ENCODE peak calls at places on chromosomes 12 and 14, in nine cellular contexts. One of them, this sample, is unnamed.

GRCh38 chr14:22820731-22821130 is 5.5 kb upstream of the SLC7A7 start:
- DNase-seq in GM19239: no peak
- DNase-seq in NCI-H446 treated with DMSO at 0.1 percent for 48 hours: no peak
- DNase-seq in GM12891: no peak
- DNase-seq in C1 segment of cervical spinal cord: no peak
- DNase-seq in astrocyte of the spinal cord: no peak
- DNase-seq in breast epithelium: no peak
- DNase-seq in iris pigment epithelial cell: peak; percentile 40
- DNase-seq in stimulated activated CD4-positive, alpha-beta T cell treated with anti-CD3 and anti-CD28 coated beads, Interleukin-1b, Interleukin-23, amount 100 ng/mL, for 24 hours: no peak
- DNase-seq in this sample: no peak

GRCh38 chr12:68591716-68592437 is 18.8 kb upstream of the RAP1B start:
- DNase-seq in GM19239: no peak
- DNase-seq in NCI-H446 treated with DMSO at 0.1 percent for 48 hours: no peak
- DNase-seq in GM12891: no peak
- DNase-seq in C1 segment of cervical spinal cord: no peak
- DNase-seq in astrocyte of the spinal cord: no peak
- DNase-seq in breast epithelium: no peak
- DNase-seq in iris pigment epithelial cell: no peak
- DNase-seq in stimulated activated CD4-positive, alpha-beta T cell treated with anti-CD3 and anti-CD28 coated beads, Interleukin-1b, Interleukin-23, amount 100 ng/mL, for 24 hours: no peak
- DNase-seq in this sample: no peak

GRCh38 chr12:4230526-4230925 is 43.0 kb upstream of the CCND2 start:
- DNase-seq in GM19239: no peak
- DNase-seq in NCI-H446 treated with DMSO at 0.1 percent for 48 hours: no peak
- DNase-seq in GM12891: no peak
- DNase-seq in C1 segment of cervical spinal cord: no peak
- DNase-seq in astrocyte of the spinal cord: no peak
- DNase-seq in breast epithelium: no peak
- DNase-seq in iris pigment epithelial cell: no peak
- DNase-seq in stimulated activated CD4-positive, alpha-beta T cell treated with anti-CD3 and anti-CD28 coated beads, Interleukin-1b, Interleukin-23, amount 100 ng/mL, for 24 hours: no peak
- DNase-seq in this sample: no peak

GRCh38 chr14:21039585-21040369 is 2.4 kb upstream of the RNASE7 start:
- DNase-seq in GM19239: no peak
- DNase-seq in NCI-H446 treated with DMSO at 0.1 percent for 48 hours: peak; percentile 4
- DNase-seq in GM12891: peak; percentile 34
- DNase-seq in C1 segment of cervical spinal cord: no peak
- DNase-seq in astrocyte of the spinal cord: peak; percentile 67
- DNase-seq in breast epithelium: peak; percentile 50
- DNase-seq in iris pigment epithelial cell: peak; percentile 65
- DNase-seq in stimulated activated CD4-positive, alpha-beta T cell treated with anti-CD3 and anti-CD28 coated beads, Interleukin-1b, Interleukin-23, amount 100 ng/mL, for 24 hours: no peak
- DNase-seq in this sample: peak; percentile 24

GRCh38 chr12:71955946-71956345 is 17.3 kb downstream of the TPH2 start:
- DNase-seq in GM19239: no peak
- DNase-seq in NCI-H446 treated with DMSO at 0.1 percent for 48 hours: no peak
- DNase-seq in GM12891: no peak
- DNase-seq in C1 segment of cervical spinal cord: no peak
- DNase-seq in astrocyte of the spinal cord: peak; percentile 14
- DNase-seq in breast epithelium: no peak
- DNase-seq in iris pigment epithelial cell: peak; percentile 63
- DNase-seq in stimulated activated CD4-positive, alpha-beta T cell treated with anti-CD3 and anti-CD28 coated beads, Interleukin-1b, Interleukin-23, amount 100 ng/mL, for 24 hours: no peak
- DNase-seq in this sample: no peak

GRCh38 chr12:4407136-4407535 is 27.6 kb upstream of the FGF23 start:
- DNase-seq in GM19239: no peak
- DNase-seq in NCI-H446 treated with DMSO at 0.1 percent for 48 hours: no peak
- DNase-seq in GM12891: no peak
- DNase-seq in C1 segment of cervical spinal cord: no peak
- DNase-seq in astrocyte of the spinal cord: no peak
- DNase-seq in breast epithelium: no peak
- DNase-seq in iris pigment epithelial cell: no peak
- DNase-seq in stimulated activated CD4-positive, alpha-beta T cell treated with anti-CD3 and anti-CD28 coated beads, Interleukin-1b, Interleukin-23, amount 100 ng/mL, for 24 hours: no peak
- DNase-seq in this sample: no peak

GRCh38 chr12:70590051-70590450 is 47.2 kb downstream of the PTPRB start:
- DNase-seq in GM19239: peak; percentile 13
- DNase-seq in NCI-H446 treated with DMSO at 0.1 percent for 48 hours: peak; percentile 40
- DNase-seq in GM12891: peak; percentile 22
- DNase-seq in C1 segment of cervical spinal cord: no peak
- DNase-seq in astrocyte of the spinal cord: peak; percentile 84
- DNase-seq in breast epithelium: peak; percentile 48
- DNase-seq in iris pigment epithelial cell: peak; percentile 80
- DNase-seq in stimulated activated CD4-positive, alpha-beta T cell treated with anti-CD3 and anti-CD28 coated beads, Interleukin-1b, Interleukin-23, amount 100 ng/mL, for 24 hours: peak; percentile 30
- DNase-seq in this sample: peak; percentile 74

GRCh38 chr12:95200128-95200973 is 16.9 kb downstream of the FGD6 start:
- DNase-seq in GM19239: no peak
- DNase-seq in NCI-H446 treated with DMSO at 0.1 percent for 48 hours: no peak
- DNase-seq in GM12891: no peak
- DNase-seq in C1 segment of cervical spinal cord: no peak
- DNase-seq in astrocyte of the spinal cord: no peak
- DNase-seq in breast epithelium: no peak
- DNase-seq in iris pigment epithelial cell: peak; percentile 63
- DNase-seq in stimulated activated CD4-positive, alpha-beta T cell treated with anti-CD3 and anti-CD28 coated beads, Interleukin-1b, Interleukin-23, amount 100 ng/mL, for 24 hours: no peak
- DNase-seq in this sample: no peak

GRCh38 chr12:110846615-110847566 is at the start of gene CCDC63:
- DNase-seq in GM19239: peak; percentile 40
- DNase-seq in NCI-H446 treated with DMSO at 0.1 percent for 48 hours: no peak
- DNase-seq in GM12891: peak; percentile 59
- DNase-seq in C1 segment of cervical spinal cord: no peak
- DNase-seq in astrocyte of the spinal cord: peak; percentile 50
- DNase-seq in breast epithelium: no peak
- DNase-seq in iris pigment epithelial cell: peak; percentile 47
- DNase-seq in stimulated activated CD4-positive, alpha-beta T cell treated with anti-CD3 and anti-CD28 coated beads, Interleukin-1b, Interleukin-23, amount 100 ng/mL, for 24 hours: no peak
- DNase-seq in this sample: peak; percentile 12

GRCh38 chr12:117151195-117152031 is 38.9 kb downstream of the FBXO21 start:
- DNase-seq in GM19239: no peak
- DNase-seq in NCI-H446 treated with DMSO at 0.1 percent for 48 hours: peak; percentile 6
- DNase-seq in GM12891: no peak
- DNase-seq in C1 segment of cervical spinal cord: peak; percentile 6
- DNase-seq in astrocyte of the spinal cord: peak; percentile 45
- DNase-seq in breast epithelium: peak; percentile 32
- DNase-seq in iris pigment epithelial cell: peak; percentile 59
- DNase-seq in stimulated activated CD4-positive, alpha-beta T cell treated with anti-CD3 and anti-CD28 coated beads, Interleukin-1b, Interleukin-23, amount 100 ng/mL, for 24 hours: no peak
- DNase-seq in this sample: peak; percentile 70

GRCh38 chr14:36973806-36974442 is 198.5 kb downstream of the SLC25A21 start:
- DNase-seq in GM19239: no peak
- DNase-seq in NCI-H446 treated with DMSO at 0.1 percent for 48 hours: no peak
- DNase-seq in GM12891: no peak
- DNase-seq in C1 segment of cervical spinal cord: no peak
- DNase-seq in astrocyte of the spinal cord: peak; percentile 71
- DNase-seq in breast epithelium: no peak
- DNase-seq in iris pigment epithelial cell: peak; percentile 85
- DNase-seq in stimulated activated CD4-positive, alpha-beta T cell treated with anti-CD3 and anti-CD28 coated beads, Interleukin-1b, Interleukin-23, amount 100 ng/mL, for 24 hours: no peak
- DNase-seq in this sample: no peak

GRCh38 chr14:23335623-23336022 is 14.4 kb downstream of the PABPN1 start:
- DNase-seq in GM19239: no peak
- DNase-seq in NCI-H446 treated with DMSO at 0.1 percent for 48 hours: no peak
- DNase-seq in GM12891: no peak
- DNase-seq in C1 segment of cervical spinal cord: no peak
- DNase-seq in astrocyte of the spinal cord: no peak
- DNase-seq in breast epithelium: no peak
- DNase-seq in iris pigment epithelial cell: no peak
- DNase-seq in stimulated activated CD4-positive, alpha-beta T cell treated with anti-CD3 and anti-CD28 coated beads, Interleukin-1b, Interleukin-23, amount 100 ng/mL, for 24 hours: no peak
- DNase-seq in this sample: no peak

GRCh38 chr14:91377700-91378652 is 39.6 kb downstream of the CCDC88C start:
- DNase-seq in GM19239: no peak
- DNase-seq in NCI-H446 treated with DMSO at 0.1 percent for 48 hours: no peak
- DNase-seq in GM12891: no peak
- DNase-seq in C1 segment of cervical spinal cord: no peak
- DNase-seq in astrocyte of the spinal cord: no peak
- DNase-seq in breast epithelium: no peak
- DNase-seq in iris pigment epithelial cell: no peak
- DNase-seq in stimulated activated CD4-positive, alpha-beta T cell treated with anti-CD3 and anti-CD28 coated beads, Interleukin-1b, Interleukin-23, amount 100 ng/mL, for 24 hours: no peak
- DNase-seq in this sample: no peak

GRCh38 chr12:48004039-48004940 is at the start of gene COL2A1:
- DNase-seq in GM19239: no peak
- DNase-seq in NCI-H446 treated with DMSO at 0.1 percent for 48 hours: no peak
- DNase-seq in GM12891: no peak
- DNase-seq in C1 segment of cervical spinal cord: no peak
- DNase-seq in astrocyte of the spinal cord: peak; percentile 12
- DNase-seq in breast epithelium: no peak
- DNase-seq in iris pigment epithelial cell: peak; percentile 7
- DNase-seq in stimulated activated CD4-positive, alpha-beta T cell treated with anti-CD3 and anti-CD28 coated beads, Interleukin-1b, Interleukin-23, amount 100 ng/mL, for 24 hours: no peak
- DNase-seq in this sample: no peak

GRCh38 chr12:79874665-79875064 is 60.2 kb downstream of the PPP1R12A start:
- DNase-seq in GM19239: no peak
- DNase-seq in NCI-H446 treated with DMSO at 0.1 percent for 48 hours: no peak
- DNase-seq in GM12891: no peak
- DNase-seq in C1 segment of cervical spinal cord: no peak
- DNase-seq in astrocyte of the spinal cord: no peak
- DNase-seq in breast epithelium: no peak
- DNase-seq in iris pigment epithelial cell: no peak
- DNase-seq in stimulated activated CD4-positive, alpha-beta T cell treated with anti-CD3 and anti-CD28 coated beads, Interleukin-1b, Interleukin-23, amount 100 ng/mL, for 24 hours: no peak
- DNase-seq in this sample: no peak

GRCh38 chr12:65827827-65828231 is 3.5 kb downstream of the HMGA2 start:
- DNase-seq in GM19239: no peak
- DNase-seq in NCI-H446 treated with DMSO at 0.1 percent for 48 hours: no peak
- DNase-seq in GM12891: no peak
- DNase-seq in C1 segment of cervical spinal cord: no peak
- DNase-seq in astrocyte of the spinal cord: no peak
- DNase-seq in breast epithelium: no peak
- DNase-seq in iris pigment epithelial cell: peak; percentile 31
- DNase-seq in stimulated activated CD4-positive, alpha-beta T cell treated with anti-CD3 and anti-CD28 coated beads, Interleukin-1b, Interleukin-23, amount 100 ng/mL, for 24 hours: no peak
- DNase-seq in this sample: no peak

GRCh38 chr14:81366259-81366658 is 33.9 kb downstream of the STON2 start:
- DNase-seq in GM19239: no peak
- DNase-seq in NCI-H446 treated with DMSO at 0.1 percent for 48 hours: peak; percentile 37
- DNase-seq in GM12891: no peak
- DNase-seq in C1 segment of cervical spinal cord: no peak
- DNase-seq in astrocyte of the spinal cord: peak; percentile 8
- DNase-seq in breast epithelium: no peak
- DNase-seq in iris pigment epithelial cell: no peak
- DNase-seq in stimulated activated CD4-positive, alpha-beta T cell treated with anti-CD3 and anti-CD28 coated beads, Interleukin-1b, Interleukin-23, amount 100 ng/mL, for 24 hours: no peak
- DNase-seq in this sample: no peak

GRCh38 chr14:69392481-69392880 is 5.6 kb downstream of the ERH start:
- DNase-seq in GM19239: no peak
- DNase-seq in NCI-H446 treated with DMSO at 0.1 percent for 48 hours: no peak
- DNase-seq in GM12891: no peak
- DNase-seq in C1 segment of cervical spinal cord: no peak
- DNase-seq in astrocyte of the spinal cord: no peak
- DNase-seq in breast epithelium: no peak
- DNase-seq in iris pigment epithelial cell: no peak
- DNase-seq in stimulated activated CD4-positive, alpha-beta T cell treated with anti-CD3 and anti-CD28 coated beads, Interleukin-1b, Interleukin-23, amount 100 ng/mL, for 24 hours: no peak
- DNase-seq in this sample: no peak

GRCh38 chr12:6384499-6385436 is 806 bp downstream of the LTBR start:
- DNase-seq in GM19239: no peak
- DNase-seq in NCI-H446 treated with DMSO at 0.1 percent for 48 hours: no peak
- DNase-seq in GM12891: no peak
- DNase-seq in C1 segment of cervical spinal cord: no peak
- DNase-seq in astrocyte of the spinal cord: no peak
- DNase-seq in breast epithelium: no peak
- DNase-seq in iris pigment epithelial cell: peak; percentile 25
- DNase-seq in stimulated activated CD4-positive, alpha-beta T cell treated with anti-CD3 and anti-CD28 coated beads, Interleukin-1b, Interleukin-23, amount 100 ng/mL, for 24 hours: no peak
- DNase-seq in this sample: no peak

GRCh38 chr12:71014180-71014785 is 93.7 kb upstream of the PTPRR start:
- DNase-seq in GM19239: no peak
- DNase-seq in NCI-H446 treated with DMSO at 0.1 percent for 48 hours: no peak
- DNase-seq in GM12891: no peak
- DNase-seq in C1 segment of cervical spinal cord: no peak
- DNase-seq in astrocyte of the spinal cord: peak; percentile 49
- DNase-seq in breast epithelium: no peak
- DNase-seq in iris pigment epithelial cell: peak; percentile 73
- DNase-seq in stimulated activated CD4-positive, alpha-beta T cell treated with anti-CD3 and anti-CD28 coated beads, Interleukin-1b, Interleukin-23, amount 100 ng/mL, for 24 hours: no peak
- DNase-seq in this sample: no peak

GRCh38 chr12:69570545-69571399 is 14.5 kb upstream of the CCT2 start:
- DNase-seq in GM19239: peak; percentile 10
- DNase-seq in NCI-H446 treated with DMSO at 0.1 percent for 48 hours: no peak
- DNase-seq in GM12891: no peak
- DNase-seq in C1 segment of cervical spinal cord: no peak
- DNase-seq in astrocyte of the spinal cord: peak; percentile 76
- DNase-seq in breast epithelium: no peak
- DNase-seq in iris pigment epithelial cell: peak; percentile 78
- DNase-seq in stimulated activated CD4-positive, alpha-beta T cell treated with anti-CD3 and anti-CD28 coated beads, Interleukin-1b, Interleukin-23, amount 100 ng/mL, for 24 hours: no peak
- DNase-seq in this sample: no peak

This sample was measured in dorsolateral prefrontal cortex.